ENCODE peak calls at places on chromosomes 4 and X, in ten cellular contexts. C is astrocyte of the spinal cord; R is M059J; E is activated CD4-positive, alpha-beta T cell treated with anti-CD3 and anti-CD28 coated beads for 24 hours; Q is HEK293T; H is thoracic aorta; Y is H54; B is neuronal stem cell; J is substantia nigra; W is activated naive CD8-positive, alpha-beta T cell treated with anti-CD3 and anti-CD28 coated beads, Interleukin-2, amount 10 ng/mL, durations not matched to agents 7 days and 5 days. V is an unnamed sample.
A peak's percentile ranks its signal among the peaks of the same experiment; 100 is the strongest.

GRCh38 chr4:113979973-113980615 is 647 bp upstream of the ARSJ start:
- DNase-seq in C (peak; percentile 68), R (peak; percentile 53), E (no peak), Q (no peak), H (no peak), Y (no peak), B (no peak), J (no peak), W (no peak), V (peak; percentile 38)

GRCh38 chrX:45889471-45889870 is 655.8 kb downstream of the ZNF674 start:
- DNase-seq in C (peak; percentile 12), R (peak; percentile 82), E (no peak), Q (no peak), H (no peak), Y (peak; percentile 9), B (no peak), J (no peak), W (no peak), V (peak; percentile 69)

GRCh38 chr4:151743128-151743854 is 17.5 kb downstream of the GATB start:
- DNase-seq in C (peak; percentile 27), R (peak; percentile 32), E (no peak), Q (no peak), H (no peak), Y (no peak), B (no peak), J (no peak), W (no peak), V (no peak)

GRCh38 chr4:31169851-31170250 is 449.7 kb downstream of the PCDH7 start:
- DNase-seq in C (no peak), R (no peak), E (no peak), Q (no peak), H (no peak), Y (no peak), B (no peak), J (no peak), W (no peak), V (peak; percentile 2)

GRCh38 chr4:1003271-1004070 is 8.0 kb upstream of the FGFRL1 start:
- DNase-seq in C (no peak), R (no peak), E (no peak), Q (no peak), H (no peak), Y (no peak), B (no peak), J (no peak), W (no peak), V (no peak)

GRCh38 chr4:85760521-85760920 is 285.6 kb downstream of the ARHGAP24 start:
- DNase-seq in C (no peak), R (no peak), E (no peak), Q (no peak), H (no peak), Y (no peak), B (no peak), J (no peak), W (no peak), V (no peak)

GRCh38 chrX:21940356-21940829 is at the start of gene SMS:
- DNase-seq in C (peak; percentile 77), R (peak; percentile 85), E (peak; percentile 24), Q (peak; percentile 56), H (no peak), Y (no peak), B (no peak), J (peak; percentile 4), W (peak; percentile 61), V (peak; percentile 81)

GRCh38 chr4:124386163-124386562 is 326.4 kb downstream of the ANKRD50 start:
- DNase-seq in C (peak; percentile 19), R (peak; percentile 18), E (no peak), Q (no peak), H (no peak), Y (no peak), B (no peak), J (no peak), W (no peak), V (no peak)

GRCh38 chrX:30955687-30956086 is 66.6 kb upstream of the TAB3 start:
- DNase-seq in C (no peak), R (no peak), E (no peak), Q (no peak), H (no peak), Y (no peak), B (no peak), J (no peak), W (no peak), V (no peak)

GRCh38 chr4:181301735-181302380 is 941.3 kb upstream of the TENM3 start:
- DNase-seq in C (peak; percentile 2), R (peak; percentile 52), E (no peak), Q (peak; percentile 34), H (no peak), Y (no peak), B (no peak), J (no peak), W (peak; percentile 37), V (peak; percentile 33)

GRCh38 chrX:111615227-111615626 is 65.7 kb upstream of the ALG13 start:
- DNase-seq in C (no peak), R (no peak), E (no peak), Q (no peak), H (no peak), Y (no peak), B (no peak), J (no peak), W (no peak), V (no peak)

GRCh38 chr4:150224896-150225591 is 146.8 kb downstream of the DCLK2 start:
- DNase-seq in C (peak; percentile 99), R (peak; percentile 92), E (no peak), Q (no peak), H (no peak), Y (no peak), B (no peak), J (no peak), W (no peak), V (peak; percentile 55)

GRCh38 chr4:1221155-1221870 is 27.6 kb downstream of the CTBP1 start:
- DNase-seq in C (no peak), R (no peak), E (no peak), Q (no peak), H (no peak), Y (no peak), B (no peak), J (no peak), W (no peak), V (no peak)

GRCh38 chrX:38087594-38087993 is 81.2 kb downstream of the SYTL5 start:
- DNase-seq in C (no peak), R (no peak), E (no peak), Q (no peak), H (no peak), Y (no peak), B (no peak), J (no peak), W (no peak), V (peak; percentile 65)

GRCh38 chr4:102815981-102816380 is 11.4 kb downstream of the UBE2D3 start:
- DNase-seq in C (peak; percentile 86), R (peak; percentile 89), E (no peak), Q (no peak), H (no peak), Y (no peak), B (peak; percentile 6), J (no peak), W (no peak), V (peak; percentile 79)

GRCh38 chrX:70762285-70762684 is 146.2 kb downstream of the TEX11 start:
- DNase-seq in C (no peak), R (no peak), E (no peak), Q (no peak), H (no peak), Y (no peak), B (no peak), J (no peak), W (no peak), V (peak; percentile 32)

GRCh38 chr4:144565558-144566195 is 80.3 kb upstream of the HHIP start:
- DNase-seq in C (peak; percentile 46), R (no peak), E (no peak), Q (no peak), H (no peak), Y (no peak), B (no peak), J (no peak), W (no peak), V (no peak)

GRCh38 chr4:95835672-95836071 is 4.2 kb upstream of the PDHA2 start:
- DNase-seq in C (no peak), R (no peak), E (no peak), Q (peak; percentile 33), H (no peak), Y (no peak), B (peak; percentile 24), J (no peak), W (no peak), V (peak; percentile 23)

GRCh38 chrX:119693996-119694451 is 1.1 kb upstream of the SEPTIN6 start:
- DNase-seq in C (no peak), R (no peak), E (no peak), Q (no peak), H (no peak), Y (no peak), B (no peak), J (no peak), W (no peak), V (no peak)

GRCh38 chr4:7676376-7676775 is 241.6 kb upstream of the PSAPL1 start:
- DNase-seq in C (no peak), R (no peak), E (no peak), Q (no peak), H (no peak), Y (no peak), B (no peak), J (no peak), W (no peak), V (no peak)

GRCh38 chrX:155967653-155968052 is 29.8 kb upstream of the IL9R start:
- DNase-seq in C (no peak), R (no peak), E (no peak), Q (no peak), H (no peak), Y (no peak), B (no peak), J (no peak), W (no peak), V (no peak)

GRCh38 chr4:73891739-73892405 is 22.7 kb downstream of the CXCL1 start:
- DNase-seq in C (peak; percentile 86), R (no peak), E (no peak), Q (no peak), H (no peak), Y (no peak), B (no peak), J (no peak), W (no peak), V (no peak)

GRCh38 chr4:13298655-13299054 is 185.5 kb downstream of the RAB28 start:
- DNase-seq in C (peak; percentile 15), R (no peak), E (no peak), Q (no peak), H (no peak), Y (no peak), B (no peak), J (no peak), W (no peak), V (no peak)

GRCh38 chr4:38413524-38414341 is 250.3 kb upstream of the KLF3 start:
- DNase-seq in C (no peak), R (no peak), E (no peak), Q (no peak), H (no peak), Y (no peak), B (no peak), J (no peak), W (no peak), V (no peak)

GRCh38 chr4:188289531-188289930 is 150.3 kb downstream of the TRIML1 start:
- DNase-seq in C (no peak), R (no peak), E (no peak), Q (no peak), H (no peak), Y (no peak), B (no peak), J (no peak), W (no peak), V (no peak)

GRCh38 chrX:17465201-17465600 is 90.2 kb downstream of the NHS start:
- DNase-seq in C (no peak), R (peak; percentile 68), E (no peak), Q (no peak), H (no peak), Y (no peak), B (no peak), J (no peak), W (no peak), V (no peak)

GRCh38 chr4:73836373-73837269 is at the start of gene CXCL6:
- DNase-seq in C (peak; percentile 38), R (peak; percentile 26), E (no peak), Q (no peak), H (no peak), Y (no peak), B (peak; percentile 37), J (no peak), W (no peak), V (peak; percentile 45)

GRCh38 chr4:1130318-1131186 is 17.2 kb upstream of the RNF212 start:
- DNase-seq in C (peak; percentile 79), R (peak; percentile 69), E (peak; percentile 54), Q (peak; percentile 83), H (no peak), Y (peak; percentile 53), B (peak; percentile 78), J (no peak), W (peak; percentile 76), V (peak; percentile 88)